ENCODE peak calls at places on chromosomes 12 and 14, in six cellular contexts. U, A, W, I, R and Y are unnamed samples.

GRCh38 chr12:57240069-57240921 is 10.7 kb downstream of the STAC3 start:
- DNase-seq in U (no peak), A (peak), W (peak), I (peak), R (peak), Y (no peak)

GRCh38 chr12:112063264-112063663 is 45.3 kb downstream of the NAA25 start:
- DNase-seq in U (no peak), A (no peak), W (no peak), I (no peak), R (no peak), Y (no peak)

GRCh38 chr14:69700609-69701008 is 66.3 kb upstream of the SRSF5 start:
- DNase-seq in U (no peak), A (no peak), W (no peak), I (no peak), R (no peak), Y (no peak)

GRCh38 chr12:6228535-6229223 is 28.5 kb downstream of the CD9 start:
- DNase-seq in U (no peak), A (no peak), W (no peak), I (peak), R (no peak), Y (no peak)

GRCh38 chr12:108468149-108468968 is 46.7 kb upstream of the FICD start:
- DNase-seq in U (no peak), A (peak), W (peak), I (peak), R (no peak), Y (peak)

GRCh38 chr12:599756-600155 is 63.5 kb downstream of the NINJ2 start:
- DNase-seq in U (no peak), A (no peak), W (no peak), I (no peak), R (no peak), Y (no peak)

GRCh38 chr12:5966486-5967095 is 21.5 kb upstream of the ANO2 start:
- DNase-seq in U (no peak), A (no peak), W (no peak), I (no peak), R (no peak), Y (no peak)

GRCh38 chr14:50619569-50620141 is 48.5 kb downstream of the SAV1 start:
- DNase-seq in U (peak), A (peak), W (peak), I (peak), R (no peak), Y (no peak)

GRCh38 chr12:65946419-65946818 is 122.1 kb downstream of the HMGA2 start:
- DNase-seq in U (no peak), A (no peak), W (no peak), I (no peak), R (no peak), Y (no peak)

GRCh38 chr12:122106891-122107660 is 28.5 kb downstream of the MLXIP start:
- DNase-seq in U (no peak), A (no peak), W (peak), I (peak), R (no peak), Y (no peak)

GRCh38 chr14:102778616-102779351 is 1.5 kb downstream of the TRAF3 start:
- DNase-seq in U (no peak), A (no peak), W (no peak), I (no peak), R (no peak), Y (no peak)

GRCh38 chr12:59937148-59937547 is 341.3 kb downstream of the SLC16A7 start:
- DNase-seq in U (no peak), A (no peak), W (no peak), I (no peak), R (no peak), Y (no peak)

GRCh38 chr14:33509454-33509853 is 441.4 kb downstream of the EGLN3 start:
- DNase-seq in U (no peak), A (no peak), W (peak), I (no peak), R (no peak), Y (no peak)

GRCh38 chr12:9064815-9065606 is 50.7 kb downstream of the A2M start:
- DNase-seq in U (no peak), A (peak), W (peak), I (peak), R (no peak), Y (peak)

GRCh38 chr12:122282066-122282465 is 15.8 kb upstream of the VPS33A start:
- DNase-seq in U (no peak), A (peak), W (peak), I (peak), R (no peak), Y (no peak)

GRCh38 chr14:93305708-93306418 is 27.0 kb downstream of the BTBD7 start:
- DNase-seq in U (no peak), A (no peak), W (no peak), I (no peak), R (no peak), Y (no peak)

GRCh38 chr14:53186532-53186931 is 33.4 kb upstream of the DDHD1 start:
- DNase-seq in U (no peak), A (no peak), W (no peak), I (no peak), R (no peak), Y (no peak)

GRCh38 chr14:104824353-104824997 is 23.6 kb downstream of the ZBTB42 start:
- DNase-seq in U (no peak), A (no peak), W (no peak), I (no peak), R (no peak), Y (no peak)

GRCh38 chr12:128531153-128531552 is 264.2 kb downstream of the TMEM132C start:
- DNase-seq in U (no peak), A (no peak), W (no peak), I (no peak), R (no peak), Y (no peak)

GRCh38 chr12:123747309-123747708 is 14.8 kb upstream of the DNAH10 start:
- DNase-seq in U (no peak), A (no peak), W (no peak), I (no peak), R (no peak), Y (no peak)

GRCh38 chr14:54253195-54253947 is 143.4 kb upstream of the CDKN3 start:
- DNase-seq in U (peak), A (peak), W (peak), I (peak), R (no peak), Y (no peak)

GRCh38 chr12:79274571-79275064 is 410.0 kb downstream of the SYT1 start:
- DNase-seq in U (no peak), A (no peak), W (no peak), I (no peak), R (no peak), Y (no peak)

GRCh38 chr12:57771873-57772428 is at the start of gene METTL1:
- DNase-seq in U (peak), A (peak), W (peak), I (peak), R (peak), Y (peak)

GRCh38 chr14:42110167-42110566 is 503.5 kb downstream of the LRFN5 start:
- DNase-seq in U (no peak), A (peak), W (peak), I (peak), R (no peak), Y (no peak)

GRCh38 chr12:29241821-29242591 is 92.9 kb downstream of the FAR2 start:
- DNase-seq in U (peak), A (peak), W (peak), I (peak), R (no peak), Y (no peak)

GRCh38 chr14:31990183-31990862 is 86.8 kb upstream of the ARHGAP5 start:
- DNase-seq in U (no peak), A (no peak), W (peak), I (no peak), R (no peak), Y (no peak)

GRCh38 chr12:89783321-89784060 is 74.9 kb upstream of the ATP2B1 start:
- DNase-seq in U (no peak), A (peak), W (peak), I (peak), R (no peak), Y (peak)

GRCh38 chr12:113747048-113747447 is 219.1 kb downstream of the RBM19 start:
- DNase-seq in U (no peak), A (no peak), W (peak), I (no peak), R (no peak), Y (no peak)

GRCh38 chr12:40726366-40726765 is 34.1 kb downstream of the CNTN1 start:
- DNase-seq in U (no peak), A (no peak), W (no peak), I (no peak), R (no peak), Y (no peak)

GRCh38 chr12:32661706-32662105 is 17.4 kb upstream of the DNM1L start:
- DNase-seq in U (no peak), A (no peak), W (no peak), I (no peak), R (no peak), Y (no peak)

GRCh38 chr12:89960607-89961394 is 252.2 kb upstream of the ATP2B1 start:
- DNase-seq in U (no peak), A (peak), W (peak), I (peak), R (no peak), Y (no peak)

GRCh38 chr14:102775855-102776760 is 1.1 kb upstream of the TRAF3 start:
- DNase-seq in U (no peak), A (peak), W (peak), I (peak), R (no peak), Y (peak)

GRCh38 chr14:22549981-22550670 is 38.9 kb downstream of the DAD1 start:
- DNase-seq in U (no peak), A (peak), W (peak), I (no peak), R (no peak), Y (peak)

GRCh38 chr12:104519190-104519857 is 62.6 kb downstream of the CHST11 start:
- DNase-seq in U (no peak), A (no peak), W (no peak), I (no peak), R (peak), Y (no peak)

GRCh38 chr14:64510825-64511679 is 6.5 kb downstream of the ZBTB1 start:
- DNase-seq in U (peak), A (peak), W (peak), I (peak), R (peak), Y (peak)

GRCh38 chr12:62106547-62107175 is 153.5 kb upstream of the USP15 start:
- DNase-seq in U (no peak), A (no peak), W (no peak), I (no peak), R (no peak), Y (no peak)

GRCh38 chr12:82554529-82554928 is 132.2 kb upstream of the TMTC2 start:
- DNase-seq in U (no peak), A (no peak), W (peak), I (no peak), R (no peak), Y (no peak)

GRCh38 chr14:76498536-76498935 is 122.6 kb downstream of the ESRRB start:
- DNase-seq in U (no peak), A (no peak), W (no peak), I (no peak), R (no peak), Y (no peak)

GRCh38 chr14:76499399-76499798 is 123.5 kb downstream of the ESRRB start:
- DNase-seq in U (no peak), A (no peak), W (no peak), I (no peak), R (no peak), Y (no peak)

GRCh38 chr14:76498976-76499375 is 123.0 kb downstream of the ESRRB start:
- DNase-seq in U (no peak), A (no peak), W (no peak), I (no peak), R (no peak), Y (no peak)

GRCh38 chr14:76495983-76496382 is 120.0 kb downstream of the ESRRB start:
- DNase-seq in U (no peak), A (no peak), W (no peak), I (no peak), R (no peak), Y (no peak)

DNA sequence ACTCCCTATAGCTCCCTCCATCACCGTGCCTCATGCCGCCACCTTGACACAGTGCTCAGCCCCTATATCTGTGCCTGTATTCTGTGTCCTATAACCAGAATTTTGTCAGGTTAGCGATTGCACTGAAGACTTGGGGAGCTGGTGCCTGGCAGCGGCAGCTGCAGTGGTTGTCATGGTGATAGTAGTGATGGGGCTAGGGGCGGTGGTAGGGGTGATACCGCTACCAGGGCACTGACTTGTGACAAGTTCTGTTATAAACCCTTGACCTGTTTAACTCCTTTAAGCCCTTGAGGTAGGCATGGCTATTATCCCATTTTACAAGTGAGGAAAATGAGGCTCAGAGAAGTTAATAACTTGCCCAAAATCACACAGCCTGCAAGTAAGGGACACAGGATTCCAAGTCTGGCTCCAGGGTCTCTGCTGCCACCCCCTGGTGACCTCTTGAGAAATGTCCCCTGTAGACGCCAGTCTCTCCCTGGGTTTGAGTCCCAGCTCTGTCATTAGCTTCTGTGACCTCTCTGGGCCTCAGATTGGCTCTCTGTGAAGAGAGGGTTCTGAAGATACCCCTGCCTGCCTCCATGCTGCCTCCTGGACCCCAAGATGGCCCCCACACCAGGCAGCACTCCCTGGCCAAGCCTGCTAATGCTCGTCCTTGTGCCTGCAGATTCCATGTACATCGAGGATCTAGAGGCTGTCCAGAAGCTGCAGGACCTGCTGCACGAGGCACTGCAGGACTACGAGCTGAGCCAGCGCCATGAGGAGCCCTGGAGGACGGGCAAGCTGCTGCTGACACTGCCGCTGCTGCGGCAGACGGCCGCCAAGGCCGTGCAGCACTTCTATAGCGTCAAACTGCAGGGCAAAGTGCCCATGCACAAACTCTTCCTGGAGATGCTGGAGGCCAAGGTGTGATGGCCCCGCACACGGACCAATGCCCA is 121.9 kb downstream of the ESRRB start:
- DNase-seq in U (no peak), A (no peak), W (no peak), I (no peak), R (no peak), Y (no peak)
- TF ChIP-seq CTCF in U (no peak), A (no peak), W (no peak), I (no peak), R (no peak), Y (no peak)

GRCh38 chr12:3483089-3483488 is 7.9 kb upstream of the PRMT8 start:
- DNase-seq in U (no peak), A (no peak), W (no peak), I (no peak), R (no peak), Y (no peak)
- TF ChIP-seq CTCF in U (no peak), A (peak), W (no peak), I (no peak), R (no peak), Y (no peak)

DNA sequence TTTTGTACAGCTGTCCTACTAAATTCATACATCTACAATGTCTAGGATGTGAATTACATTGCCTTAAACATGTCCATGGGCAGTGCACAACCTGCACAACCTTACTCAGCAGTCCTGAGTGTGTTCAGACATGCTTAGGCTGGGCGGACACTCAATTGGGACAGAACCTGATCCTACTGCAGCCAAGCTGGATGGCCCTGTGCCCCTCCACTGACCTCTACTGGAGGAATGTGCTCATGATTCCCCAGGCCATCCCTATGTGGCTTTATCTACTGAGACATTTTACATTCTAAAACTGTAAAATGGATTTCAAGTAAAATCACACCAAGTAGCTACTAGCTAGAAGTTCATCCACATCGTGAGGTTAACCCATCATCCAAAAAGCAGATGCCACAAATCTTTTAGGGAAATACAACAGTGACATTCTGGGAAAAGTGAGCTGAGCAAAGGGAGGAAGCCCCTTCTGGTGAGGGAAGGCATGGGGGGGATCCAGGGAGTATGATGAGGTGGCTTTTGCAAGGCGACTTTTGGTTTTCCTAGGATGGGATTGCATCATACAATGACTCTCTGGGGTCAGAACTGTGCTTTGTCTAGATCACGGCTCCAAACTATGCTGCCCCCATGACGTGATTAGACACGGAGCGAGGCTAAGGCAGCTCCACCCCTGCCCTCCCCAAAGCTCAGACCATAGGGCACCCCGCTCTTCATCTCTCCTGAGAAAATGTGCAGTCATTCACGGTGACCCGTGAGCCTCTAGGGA is 911.7 kb upstream of the TMEM132C start:
- DNase-seq in U (no peak), A (no peak), W (no peak), I (peak), R (no peak), Y (no peak)
- TF ChIP-seq CTCF in U (peak), A (peak), W (no peak), I (peak), R (no peak), Y (peak)

DNA sequence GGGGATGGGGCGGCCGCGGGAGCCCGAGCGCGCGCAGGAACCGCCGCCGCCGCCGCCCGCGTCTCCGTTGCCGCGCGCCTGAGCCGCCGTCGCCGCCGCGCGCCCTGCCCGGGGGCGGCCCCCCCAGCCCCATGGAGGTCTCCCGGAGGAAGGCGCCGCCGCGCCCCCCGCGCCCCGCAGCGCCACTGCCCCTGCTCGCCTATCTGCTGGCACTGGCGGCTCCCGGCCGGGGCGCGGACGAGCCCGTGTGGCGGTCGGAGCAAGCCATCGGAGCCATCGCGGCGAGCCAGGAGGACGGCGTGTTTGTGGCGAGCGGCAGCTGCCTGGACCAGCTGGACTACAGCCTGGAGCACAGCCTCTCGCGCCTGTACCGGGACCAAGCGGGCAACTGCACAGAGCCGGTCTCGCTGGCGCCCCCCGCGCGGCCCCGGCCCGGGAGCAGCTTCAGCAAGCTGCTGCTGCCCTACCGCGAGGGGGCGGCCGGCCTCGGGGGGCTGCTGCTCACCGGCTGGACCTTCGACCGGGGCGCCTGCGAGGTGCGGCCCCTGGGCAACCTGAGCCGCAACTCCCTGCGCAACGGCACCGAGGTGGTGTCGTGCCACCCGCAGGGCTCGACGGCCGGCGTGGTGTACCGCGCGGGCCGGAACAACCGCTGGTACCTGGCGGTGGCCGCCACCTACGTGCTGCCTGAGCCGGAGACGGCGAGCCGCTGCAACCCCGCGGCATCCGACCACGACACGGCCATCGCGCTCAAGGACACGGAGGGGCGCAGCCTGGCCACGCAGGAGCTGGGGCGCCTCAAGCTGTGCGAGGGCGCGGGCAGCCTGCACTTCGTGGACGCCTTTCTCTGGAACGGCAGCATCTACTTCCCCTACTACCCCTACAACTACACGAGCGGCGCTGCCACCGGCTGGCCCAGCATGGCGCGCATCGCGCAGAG is 734 bp downstream of the PLXNC1 start:
- DNase-seq in U (no peak), A (peak), W (peak), I (no peak), R (peak), Y (peak)
- TF ChIP-seq CTCF in U (peak), A (no peak), W (peak), I (peak), R (peak), Y (peak)

GRCh38 chr14:73785834-73786631 is 65.6 kb upstream of the PTGR2 start:
- DNase-seq in U (no peak), A (peak), W (peak), I (peak), R (peak), Y (peak)
- TF ChIP-seq CTCF in U (no peak), A (peak), W (peak), I (no peak), R (no peak), Y (no peak)

GRCh38 chr12:110010853-110011835 is 11.9 kb downstream of the ANKRD13A start:
- DNase-seq in U (no peak), A (no peak), W (no peak), I (no peak), R (no peak), Y (no peak)

GRCh38 chr12:110020956-110021355 is 21.7 kb downstream of the ANKRD13A start:
- DNase-seq in U (no peak), A (no peak), W (no peak), I (no peak), R (no peak), Y (no peak)

GRCh38 chr12:110012659-110013058 is 13.4 kb downstream of the ANKRD13A start:
- DNase-seq in U (no peak), A (no peak), W (no peak), I (no peak), R (no peak), Y (no peak)

GRCh38 chr12:110012137-110012536 is 12.9 kb downstream of the ANKRD13A start:
- DNase-seq in U (no peak), A (peak), W (peak), I (no peak), R (no peak), Y (no peak)

GRCh38 chr12:110015132-110015531 is 15.9 kb downstream of the ANKRD13A start:
- DNase-seq in U (no peak), A (no peak), W (no peak), I (no peak), R (no peak), Y (no peak)
- TF ChIP-seq CTCF in U (no peak), A (no peak), W (no peak), I (no peak), R (peak), Y (no peak)